ENCODE peak calls at places on chromosome 3, in seven cellular contexts. Y is heart left ventricle, Z is ovary, X is stomach, B is esophagus muscularis mucosa, I is Peyer's patch, M is HCT116. J is an unnamed sample.

GRCh38 chr3:156174229-156174847 is 54.0 kb downstream of the KCNAB1 start:
- DNase-seq in Y (no peak), Z (no peak), X (no peak), B (peak; percentile 62), I (no peak), M (peak; percentile 16), J (no peak)

GRCh38 chr3:188869628-188870027 is 302.1 kb upstream of the TPRG1 start:
- DNase-seq in Y (no peak), Z (no peak), X (no peak), B (no peak), I (no peak), M (no peak), J (no peak)

GRCh38 chr3:139811331-139811730 is 123.7 kb upstream of the CLSTN2 start:
- DNase-seq in Y (no peak), Z (no peak), X (no peak), B (no peak), I (no peak), M (no peak), J (no peak)

GRCh38 chr3:138405486-138405885 is 28.9 kb upstream of the ESYT3 start:
- DNase-seq in Y (no peak), Z (no peak), X (no peak), B (no peak), I (no peak), M (no peak), J (no peak)

GRCh38 chr3:45026957-45027356 is 854 bp downstream of the CLEC3B start:
- DNase-seq in Y (peak; percentile 84), Z (no peak), X (no peak), B (no peak), I (peak; percentile 58), M (no peak), J (peak; percentile 26)

GRCh38 chr3:134312072-134312872 is 61.6 kb upstream of the RYK start:
- DNase-seq in Y (no peak), Z (peak; percentile 48), X (peak; percentile 79), B (peak; percentile 90), I (no peak), M (no peak), J (peak; percentile 86)

GRCh38 chr3:14124223-14124614 is 451 bp downstream of the CHCHD4 start:
- DNase-seq in Y (peak; percentile 82), Z (no peak), X (peak; percentile 62), B (peak; percentile 93), I (peak; percentile 83), M (no peak), J (peak; percentile 62)

GRCh38 chr3:174102274-174102673 is 704.7 kb downstream of the NLGN1 start:
- DNase-seq in Y (no peak), Z (no peak), X (no peak), B (no peak), I (no peak), M (no peak), J (no peak)

GRCh38 chr3:131688370-131688769 is 185.6 kb upstream of the MRPL3 start:
- DNase-seq in Y (no peak), Z (no peak), X (no peak), B (no peak), I (no peak), M (no peak), J (no peak)

GRCh38 chr3:53802256-53802880 is 43.9 kb downstream of the CHDH start:
- DNase-seq in Y (no peak), Z (no peak), X (no peak), B (no peak), I (no peak), M (no peak), J (no peak)

GRCh38 chr3:195900426-195901355 is 7.7 kb downstream of the TNK2 start:
- DNase-seq in Y (peak; percentile 84), Z (peak; percentile 18), X (peak; percentile 46), B (no peak), I (peak; percentile 44), M (no peak), J (peak; percentile 72)

GRCh38 chr3:83226751-83227150 is 1465.3 kb upstream of the GBE1 start:
- DNase-seq in Y (no peak), Z (no peak), X (no peak), B (no peak), I (no peak), M (no peak), J (no peak)

GRCh38 chr3:117409701-117410459 is 700.3 kb downstream of the TUSC7 start:
- DNase-seq in Y (no peak), Z (no peak), X (no peak), B (no peak), I (no peak), M (no peak), J (no peak)

GRCh38 chr3:14602804-14603644 is 48.5 kb upstream of the CCDC174 start:
- DNase-seq in Y (no peak), Z (no peak), X (peak; percentile 41), B (no peak), I (no peak), M (no peak), J (no peak)

GRCh38 chr3:126858887-126859286 is 124.0 kb upstream of the PLXNA1 start:
- DNase-seq in Y (no peak), Z (no peak), X (no peak), B (no peak), I (no peak), M (no peak), J (no peak)

DNA sequence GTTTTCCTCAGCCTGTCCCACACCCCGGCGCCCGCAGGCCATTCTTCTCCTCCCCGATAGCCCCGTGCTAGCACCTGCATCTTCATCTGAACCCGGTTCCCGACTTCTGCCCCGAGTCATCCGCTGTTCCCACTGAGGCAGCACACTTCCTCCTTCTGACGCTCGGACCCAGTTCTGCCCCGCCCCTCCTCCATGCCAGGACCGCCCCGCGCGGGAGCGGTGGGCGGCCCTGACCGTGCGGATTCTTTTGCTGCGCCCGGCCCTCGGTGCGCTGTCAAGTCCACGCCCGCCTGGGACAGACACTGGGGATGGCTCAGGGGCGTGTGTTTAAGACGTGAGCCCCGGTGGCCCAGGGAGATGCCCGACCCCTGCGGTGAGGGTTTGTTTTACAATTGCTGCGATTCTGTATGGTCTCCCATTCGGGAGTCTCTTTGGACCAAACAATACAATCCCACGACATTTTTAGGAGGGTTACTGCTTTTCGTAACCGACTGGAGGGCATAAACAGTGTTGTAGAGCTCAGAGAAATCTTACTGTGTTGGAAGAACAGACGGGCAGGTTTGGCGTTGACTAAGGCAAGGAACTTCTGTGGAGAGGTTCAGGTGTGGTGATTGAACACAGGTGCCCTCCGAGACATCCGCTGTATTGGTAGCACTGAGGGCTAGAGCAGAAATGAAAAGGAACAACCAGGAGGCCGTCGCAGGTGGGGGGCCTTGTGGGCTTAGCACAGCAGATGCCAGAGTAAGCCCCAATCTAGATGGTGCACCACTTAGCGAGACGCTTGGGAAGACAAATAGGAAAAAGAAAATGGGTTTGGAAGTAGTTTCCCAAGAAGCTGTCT is 716 bp downstream of the PTPN23 start:
- DNase-seq in Y (peak; percentile 91), Z (peak; percentile 87), X (peak; percentile 82), B (peak; percentile 95), I (peak; percentile 88), M (peak; percentile 70), J (peak; percentile 86)
- TF ChIP-seq POLR2A in Y (no peak), Z (no peak), X (no peak), B (no peak), I (no peak), M (peak; percentile 25), J (no peak)

DNA sequence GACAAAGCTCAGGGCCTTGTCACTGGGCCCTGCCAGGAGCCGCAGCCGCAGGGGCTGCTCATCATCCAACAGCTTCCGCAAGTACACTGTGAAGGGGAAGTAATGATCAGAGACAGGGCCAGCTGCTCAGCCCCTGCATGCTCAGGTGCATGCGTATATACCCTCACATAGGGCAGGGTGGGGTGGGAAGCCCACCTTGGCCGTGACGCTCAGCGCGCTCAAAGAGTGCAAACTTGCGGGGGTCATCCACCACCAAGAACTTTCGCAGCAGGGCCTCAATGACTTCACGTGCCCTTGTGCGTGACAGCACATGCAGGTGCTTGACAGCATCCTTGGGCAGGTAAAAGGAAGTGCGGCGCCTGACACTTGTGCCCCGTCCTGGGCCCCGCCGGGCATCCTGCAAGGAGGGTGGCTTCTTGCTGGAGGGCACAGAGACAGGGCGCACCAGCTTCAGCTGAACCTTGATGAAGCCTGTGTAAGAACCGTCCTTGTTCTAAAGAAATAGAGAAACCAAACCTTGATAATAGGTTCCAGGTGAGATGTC is 3.4 kb upstream of the TUSC2 start:
- DNase-seq in Y (no peak), Z (no peak), X (no peak), B (no peak), I (no peak), M (no peak), J (no peak)
- H3K27ac ChIP-seq in Y (no peak overlapping the region), Z (no peak overlapping the region), X (no peak overlapping the region), B (no peak overlapping the region), I (no peak overlapping the region), M (no peak overlapping the region), J (no peak overlapping the region)

DNA sequence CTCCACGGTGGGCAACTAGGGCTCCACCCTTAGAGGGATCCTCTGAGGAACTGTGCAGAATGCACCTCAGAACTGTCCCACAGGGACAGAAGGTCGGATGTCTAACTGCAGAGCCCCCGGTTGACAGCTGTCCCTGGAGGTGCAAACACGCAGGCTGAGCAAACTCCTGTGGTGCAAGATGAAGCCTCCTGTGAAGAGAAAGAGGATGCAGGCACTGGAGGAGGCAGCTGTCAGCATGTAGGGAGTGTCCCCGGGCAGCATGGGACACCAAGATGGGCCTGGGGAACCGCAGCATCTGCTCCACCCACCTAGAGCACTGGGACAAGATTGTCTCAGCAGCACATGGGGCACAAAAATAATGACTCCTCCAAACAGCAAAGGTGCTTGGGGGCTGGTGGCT is 258.9 kb downstream of the ABHD5 start:
- DNase-seq in Y (no peak), Z (no peak), X (no peak), B (peak; percentile 66), I (no peak), M (no peak), J (no peak)
- H3K27me3 ChIP-seq in Y (no peaks in the 10 kb centered on the region), Z (no peaks in the 10 kb centered on the region), X (peaks cover 28% of the 10 kb centered on the region), B (no peaks in the 10 kb centered on the region), I (no peaks in the 10 kb centered on the region), M (peaks cover 10% of the 10 kb centered on the region), J (no peaks in the 10 kb centered on the region)

GRCh38 chr3:69353492-69353891 is 32.4 kb downstream of the FRMD4B start:
- DNase-seq in Y (no peak), Z (no peak), X (no peak), B (no peak), I (no peak), M (no peak), J (peak; percentile 22)
- TF ChIP-seq POLR2A in Y (no peak), Z (no peak), X (no peak), B (no peak), I (no peak), M (no peak), J (no peak)

DNA sequence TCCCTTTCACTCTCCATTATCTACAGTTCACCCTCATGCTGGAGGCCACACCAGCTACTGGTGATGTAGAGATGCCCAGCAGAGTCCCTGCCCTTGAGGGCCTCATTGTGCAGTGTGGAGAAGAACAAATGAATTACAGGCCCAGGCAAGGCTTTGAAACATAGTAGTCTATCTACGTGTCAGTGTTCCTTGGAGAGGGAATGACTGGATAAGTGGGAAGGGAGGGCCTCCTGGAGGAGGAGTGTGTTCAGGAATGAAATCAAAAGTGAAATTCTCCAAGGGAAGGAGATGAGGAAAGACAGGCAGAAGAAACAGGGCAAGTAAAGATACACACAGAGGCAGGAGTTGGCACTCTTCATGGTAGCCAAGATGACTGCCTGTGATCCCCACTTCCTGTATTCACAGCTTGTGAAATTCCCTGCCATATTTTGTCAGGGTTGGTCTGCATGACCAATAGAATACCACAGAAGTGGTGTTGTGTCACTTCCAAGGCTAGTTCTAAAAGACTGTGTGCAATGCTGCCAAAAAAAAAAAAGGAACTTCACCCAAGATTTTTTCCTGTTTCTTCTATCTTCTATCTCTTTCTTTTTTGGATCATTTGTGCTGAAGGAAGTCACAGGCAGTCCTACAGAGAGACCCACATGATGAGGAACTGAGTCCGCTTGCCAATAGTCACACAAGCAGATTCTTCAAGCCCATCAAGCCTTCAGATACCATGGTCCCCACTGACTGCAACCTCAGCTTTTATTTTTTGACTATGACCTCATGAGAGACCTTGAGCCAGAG is 17.9 kb upstream of the RAF1 start:
- DNase-seq in Y (no peak), Z (no peak), X (no peak), B (no peak), I (no peak), M (no peak), J (no peak)
- H3K27ac ChIP-seq in Y (peak overlapping the region; percentile 59), Z (no peak overlapping the region), X (no peak overlapping the region), B (peak overlapping the region; percentile 45), I (peak overlapping the region; percentile 17), M (no peak overlapping the region), J (no peak overlapping the region)

J was measured in body of pancreas.